ENCODE peak calls at places on chromosomes 2 and 18, in four cellular contexts. P is stimulated activated CD8-positive, alpha-beta memory T cell treated with anti-CD3 and anti-CD28 coated beads, Interleukin-15, amount 100 ng/mL, for 48 hours; T is D341Med; X is heart right ventricle. F is an unnamed sample.

GRCh38 chr2:53379547-53379946 is 388.1 kb upstream of the CHAC2 start:
- DNase-seq in P (no peak), T (no peak), X (no peak), F (no peak)

GRCh38 chr18:59690216-59691045 is 6.8 kb downstream of the CCBE1 start:
- DNase-seq in X (no peak), P (no peak), T (no peak), F (peak)

GRCh38 chr2:122166820-122167219 is 411.4 kb downstream of the TSN start:
- DNase-seq in X (no peak), T (no peak), P (no peak), F (no peak)

GRCh38 chr2:235523021-235523420 is 29.2 kb downstream of the AGAP1 start:
- DNase-seq in P (no peak), X (no peak), T (no peak), F (no peak)

GRCh38 chr2:216051350-216051749 is 30.3 kb downstream of the PECR start:
- DNase-seq in T (no peak), X (no peak), P (no peak), F (no peak)

GRCh38 chr2:221060335-221060734 is 511.8 kb downstream of the EPHA4 start:
- DNase-seq in P (no peak), X (no peak), T (no peak), F (no peak)

GRCh38 chr2:159157361-159158045 is 129.0 kb downstream of the WDSUB1 start:
- DNase-seq in X (no peak), T (no peak), P (no peak), F (no peak)

GRCh38 chr18:53567935-53568574 is 656.4 kb downstream of the MBD2 start:
- DNase-seq in T (peak), P (no peak), X (no peak), F (peak)

GRCh38 chr2:169365093-169365483 is 2.8 kb upstream of the LRP2 start:
- DNase-seq in T (no peak), P (no peak), X (no peak), F (no peak)

GRCh38 chr18:3321133-3321812 is 59.3 kb downstream of the MYL12B start:
- DNase-seq in P (no peak), T (no peak), X (no peak), F (no peak)

GRCh38 chr2:64273524-64274398 is 129.5 kb upstream of the PELI1 start:
- DNase-seq in X (no peak), P (no peak), T (no peak), F (no peak)

GRCh38 chr2:226508005-226508404 is 291.6 kb downstream of the IRS1 start:
- DNase-seq in P (no peak), T (no peak), X (no peak), F (no peak)

GRCh38 chr2:28610583-28611201 is 114.8 kb downstream of the PLB1 start:
- DNase-seq in P (peak), T (no peak), X (no peak), F (no peak)

GRCh38 chr2:100297511-100297910 is 24.8 kb downstream of the LONRF2 start:
- DNase-seq in P (no peak), T (no peak), X (no peak), F (no peak)

GRCh38 chr2:2974982-2975381 is 402.6 kb downstream of the EIPR1 start:
- DNase-seq in X (no peak), T (no peak), P (no peak), F (no peak)

GRCh38 chr2:28280576-28280975 is 112.1 kb upstream of the FOSL2 start:
- DNase-seq in T (no peak), X (no peak), P (no peak), F (no peak)

GRCh38 chr2:75787532-75788132 is 76.9 kb upstream of the GCFC2 start:
- DNase-seq in X (no peak), P (no peak), T (peak), F (peak)

GRCh38 chr2:168180914-168181313 is 66.5 kb downstream of the STK39 start:
- DNase-seq in T (no peak), X (no peak), P (no peak), F (no peak)

GRCh38 chr2:70657246-70657645 is 103.6 kb upstream of the TGFA start:
- DNase-seq in P (no peak), T (no peak), X (no peak), F (no peak)

GRCh38 chr18:79639072-79639829 is 40.4 kb upstream of the CTDP1 start:
- DNase-seq in X (no peak), P (no peak), T (peak), F (no peak)

GRCh38 chr2:99086385-99086784 is 55.1 kb upstream of the C2orf15 start:
- DNase-seq in P (no peak), X (no peak), T (no peak), F (no peak)

GRCh38 chr2:10385501-10385900 is 62.6 kb downstream of the ODC1 start:
- DNase-seq in P (no peak), T (peak), X (no peak), F (peak)

GRCh38 chr2:69997296-69998184 is 36.1 kb upstream of the ASPRV1 start:
- DNase-seq in P (no peak), X (no peak), T (no peak), F (no peak)

GRCh38 chr2:219169950-219170654 is at the start of gene SLC23A3:
- DNase-seq in P (no peak), T (no peak), X (no peak), F (no peak)

F was measured in neural progenitor cell.